ENCODE peak calls at places on chromosomes 1 and 21, in six cellular contexts. B is fibroblast of lung, T is Peyer's patch, L is cardiac fibroblast, U is K562, M is SJSA1. Z is an unnamed sample.

GRCh38 chr1:119015547-119015946 is 27.4 kb upstream of the TBX15 start:
- DNase-seq in L (no peak), T (no peak), B (no peak), M (no peak), U (no peak), Z (no peak)

GRCh38 chr1:118928739-118929554 is 59.2 kb downstream of the TBX15 start:
- DNase-seq in L (peak; percentile 43), U (peak; percentile 18), B (peak; percentile 39), T (peak; percentile 47), M (no peak), Z (no peak)

GRCh38 chr1:226697151-226697575 is 41.9 kb downstream of the ITPKB start:
- DNase-seq in L (peak; percentile 73), U (no peak), B (peak; percentile 85), T (no peak), M (no peak), Z (peak; percentile 63)

GRCh38 chr1:26471498-26472329 is 526 bp upstream of the HMGN2 start:
- DNase-seq in B (peak; percentile 77), T (peak; percentile 73), L (peak; percentile 79), M (peak; percentile 83), U (peak; percentile 55), Z (peak; percentile 43)

GRCh38 chr1:179437171-179437570 is 71.4 kb downstream of the AXDND1 start:
- DNase-seq in B (no peak), M (no peak), T (no peak), L (no peak), U (no peak), Z (no peak)

GRCh38 chr1:7551442-7551841 is 219.7 kb upstream of the VAMP3 start:
- DNase-seq in B (no peak), U (no peak), L (no peak), M (no peak), T (no peak), Z (no peak)

GRCh38 chr1:1360511-1361169 is 2.3 kb upstream of the MXRA8 start:
- DNase-seq in M (peak; percentile 95), T (no peak), U (no peak), L (peak; percentile 92), B (peak; percentile 92), Z (peak; percentile 68)

GRCh38 chr1:88221396-88221795 is 462.7 kb upstream of the PKN2 start:
- DNase-seq in L (no peak), B (no peak), T (no peak), U (no peak), M (no peak), Z (peak; percentile 29)

GRCh38 chr1:26344147-26344920 is 9.6 kb downstream of the CRYBG2 start:
- DNase-seq in M (no peak), U (no peak), T (no peak), L (no peak), B (no peak), Z (no peak)

GRCh38 chr21:17780539-17780938 is 38.6 kb downstream of the C21orf91 start:
- DNase-seq in L (no peak), B (no peak), U (no peak), M (no peak), T (peak; percentile 63), Z (no peak)

GRCh38 chr1:111734426-111734825 is 4.8 kb downstream of the INKA2 start:
- DNase-seq in U (no peak), B (no peak), T (no peak), M (no peak), L (no peak), Z (no peak)

GRCh38 chr1:170864238-170864637 is 71.1 kb upstream of the MROH9 start:
- DNase-seq in M (no peak), T (no peak), B (peak; percentile 75), L (peak; percentile 67), U (no peak), Z (peak; percentile 10)

GRCh38 chr1:31249854-31250253 is 10.2 kb upstream of the NKAIN1 start:
- DNase-seq in B (no peak), U (no peak), M (no peak), T (no peak), L (no peak), Z (no peak)

GRCh38 chr21:38240121-38240520 is 16.7 kb upstream of the KCNJ15 start:
- DNase-seq in U (no peak), L (no peak), T (no peak), M (no peak), B (no peak), Z (no peak)

GRCh38 chr1:20375563-20375962 is 84.9 kb downstream of the VWA5B1 start:
- DNase-seq in B (no peak), T (no peak), L (no peak), M (no peak), U (no peak), Z (no peak)

GRCh38 chr21:25640671-25641292 is 1.7 kb downstream of the JAM2 start:
- DNase-seq in B (no peak), U (no peak), T (no peak), M (no peak), L (no peak), Z (no peak)

GRCh38 chr1:159141584-159142518 is 29.6 kb upstream of the CADM3 start:
- DNase-seq in M (no peak), L (peak; percentile 47), U (no peak), T (no peak), B (peak; percentile 49), Z (peak; percentile 39)

GRCh38 chr1:110053557-110054428 is 16.7 kb downstream of the ALX3 start:
- DNase-seq in L (peak; percentile 52), B (peak; percentile 33), M (no peak), U (peak; percentile 87), T (peak; percentile 89), Z (no peak)

GRCh38 chr1:53468374-53468773 is 9.2 kb downstream of the DMRTB1 start:
- DNase-seq in M (no peak), L (no peak), B (no peak), U (no peak), T (no peak), Z (no peak)

GRCh38 chr21:33299181-33299752 is 25.5 kb upstream of the IFNAR1 start:
- DNase-seq in L (no peak), T (no peak), M (no peak), U (no peak), B (no peak), Z (no peak)

GRCh38 chr1:117060441-117061317 is 553 bp downstream of the TTF2 start:
- DNase-seq in B (peak; percentile 42), L (peak; percentile 60), M (peak; percentile 42), T (no peak), U (peak; percentile 67), Z (no peak)

GRCh38 chr1:248858096-248858890 is 592 bp downstream of the ZNF692 start:
- DNase-seq in T (peak; percentile 75), M (peak; percentile 63), U (peak; percentile 71), B (peak; percentile 54), L (peak; percentile 68), Z (peak; percentile 15)

GRCh38 chr1:19359357-19359756 is 47.2 kb downstream of the SLC66A1 start:
- DNase-seq in T (no peak), L (no peak), B (no peak), M (no peak), U (no peak), Z (no peak)

DNA sequence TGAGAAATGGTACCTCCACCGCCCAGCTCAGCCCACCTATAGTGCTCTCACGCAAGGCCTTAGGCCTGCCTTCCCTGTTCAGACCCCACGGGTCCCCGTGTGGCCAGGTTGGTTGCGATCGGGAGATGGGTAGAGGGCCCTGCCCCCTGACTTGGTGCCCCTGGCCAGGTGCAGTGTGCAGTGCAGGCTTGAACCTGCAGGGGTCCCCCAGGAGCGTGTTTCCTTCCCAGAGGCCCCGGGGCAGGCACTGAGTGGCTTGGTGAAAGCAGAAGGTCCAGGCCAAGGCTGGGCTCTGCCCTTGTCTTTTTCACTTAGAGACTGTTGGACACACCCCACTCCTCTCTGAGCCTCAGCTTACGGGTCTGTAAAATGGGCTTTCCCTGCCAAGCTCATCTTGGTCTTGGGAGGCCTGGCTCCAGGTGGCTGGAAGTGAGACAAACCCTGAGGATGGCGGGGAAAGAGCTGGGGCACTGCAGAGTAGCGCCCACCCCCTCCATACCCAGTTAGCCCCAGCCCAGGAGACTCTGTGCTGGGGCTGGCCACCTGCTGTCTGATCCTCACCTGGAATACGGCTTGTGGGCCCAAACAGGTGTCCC is 9.3 kb upstream of the HES5 start:
- DNase-seq in B (no peak), T (no peak), M (no peak), U (no peak), L (no peak), Z (no peak)
- H3K4me3 ChIP-seq in B (no peak overlapping the region), T (no peak overlapping the region), M (no peak overlapping the region), U (no peak overlapping the region), L (no peak overlapping the region), Z (no peak overlapping the region)

DNA sequence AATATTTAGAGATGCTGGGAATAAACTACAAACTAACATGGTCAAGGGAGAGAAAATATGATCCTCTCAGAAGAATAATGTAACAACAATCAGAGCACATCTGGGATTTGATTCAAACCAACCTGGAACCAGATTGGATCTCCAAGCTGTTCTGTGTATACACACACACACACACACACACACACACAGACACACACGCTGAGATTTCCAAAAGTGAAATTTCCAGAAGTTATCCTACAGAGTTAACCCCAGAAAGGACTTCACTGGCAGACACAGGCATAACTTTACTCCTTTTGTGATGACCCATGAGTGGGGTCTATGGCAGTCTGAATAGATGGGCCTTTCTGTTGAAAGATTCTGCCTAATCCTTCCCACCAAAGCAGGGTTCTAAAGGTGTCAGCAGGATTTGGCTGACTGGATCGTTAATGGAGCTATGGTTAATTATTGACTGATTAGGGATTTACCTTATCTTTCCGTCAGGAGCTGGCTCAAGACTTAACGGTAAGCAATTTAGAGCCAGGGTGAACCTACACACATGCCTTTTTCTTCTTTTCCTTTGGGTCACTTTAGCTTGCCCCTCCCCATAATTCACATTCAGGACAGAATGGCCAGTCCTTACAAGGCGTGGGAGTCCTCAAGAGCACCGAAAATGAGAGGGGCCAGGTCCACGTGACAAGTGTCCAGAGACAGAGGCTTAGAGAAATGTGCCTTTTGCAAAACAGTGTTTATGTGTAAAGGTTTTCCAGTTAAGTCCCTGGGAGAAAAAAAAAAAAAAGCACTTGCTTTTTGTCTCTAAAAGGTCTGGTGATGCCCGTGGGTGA is 10.9 kb upstream of the PROX1 start:
- DNase-seq in T (no peak), U (no peak), M (no peak), B (no peak), L (no peak), Z (no peak)
- H3K4me3 ChIP-seq in T (no peak overlapping the region), U (no peak overlapping the region), M (no peak overlapping the region), B (no peak overlapping the region), L (no peak overlapping the region), Z (no peak overlapping the region)

GRCh38 chr1:155227261-155228095 is 19.0 kb downstream of the MTX1 start:
- DNase-seq in B (peak; percentile 99), L (peak; percentile 99), M (peak; percentile 100), T (peak; percentile 100), U (peak; percentile 100), Z (peak; percentile 97)
- H3K4me3 ChIP-seq in B (peak overlapping the region; percentile 60), L (peak overlapping the region; percentile 66), M (peak overlapping the region; percentile 47), T (peak overlapping the region; percentile 66), U (peak overlapping the region; percentile 51), Z (peak overlapping the region; percentile 78)

DNA sequence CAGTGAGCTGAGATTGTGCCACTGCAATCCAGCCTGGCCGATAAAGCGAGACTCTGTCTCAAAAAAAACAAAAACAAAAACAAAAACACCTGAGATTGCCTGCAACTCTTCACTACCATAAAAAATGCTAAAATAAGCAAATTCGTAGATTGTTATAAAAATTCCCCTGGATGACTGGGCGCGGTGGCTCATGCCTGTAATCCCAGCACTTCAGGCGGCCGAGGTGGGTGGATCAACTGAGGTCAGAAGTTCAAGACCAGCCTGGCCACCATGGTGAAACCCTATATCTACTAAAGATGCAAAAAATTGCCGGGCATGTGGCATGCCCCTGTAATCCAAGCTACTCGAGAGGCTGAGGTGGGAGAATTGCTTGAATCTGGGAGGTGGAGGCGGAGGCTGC is 10.7 kb downstream of the MED18 start:
- DNase-seq in L (no peak), U (no peak), M (no peak), B (no peak), T (no peak), Z (no peak)
- H3K4me3 ChIP-seq in L (no peak overlapping the region), U (no peak overlapping the region), M (no peak overlapping the region), B (no peak overlapping the region), T (no peak overlapping the region), Z (no peak overlapping the region)

GRCh38 chr1:43853161-43853921 is 80.3 kb upstream of the ARTN start:
- DNase-seq in T (peak; percentile 82), M (no peak), L (peak; percentile 85), B (peak; percentile 87), U (no peak), Z (peak; percentile 67)
- H3K4me3 ChIP-seq in T (no peak overlapping the region), M (no peak overlapping the region), L (no peak overlapping the region), B (no peak overlapping the region), U (no peak overlapping the region), Z (no peak overlapping the region)

Z was measured in skeletal muscle cell.